ENCODE peak calls at places on chromosomes 6 and 20, in nine cellular contexts. T is choroid plexus epithelial cell, M is adrenal gland, L is mesenchymal stem cell, C is tibial artery, E is MM.1S, N is BJ, A is psoas muscle, S is brain microvascular endothelial cell. U is an unnamed sample.

GRCh38 chr6:155939253-155939652 is 483.6 kb upstream of the NOX3 start:
- DNase-seq in C (no peak), L (no peak), E (no peak), A (no peak), S (no peak), M (no peak), N (no peak), T (no peak), U (no peak)

GRCh38 chr20:62055106-62055861 is 10.4 kb downstream of the TAF4 start:
- DNase-seq in L (no peak), C (no peak), S (no peak), E (no peak), T (no peak), N (no peak), M (no peak), A (no peak), U (no peak)

GRCh38 chr6:34053721-34054120 is 92.2 kb downstream of the GRM4 start:
- DNase-seq in M (no peak), T (no peak), A (no peak), C (no peak), N (no peak), E (no peak), L (no peak), S (no peak), U (no peak)

GRCh38 chr6:9467746-9468145 is 947.1 kb downstream of the TFAP2A start:
- DNase-seq in T (peak), N (peak), A (no peak), E (no peak), M (no peak), C (no peak), S (peak), L (peak), U (peak)

GRCh38 chr6:114941078-114941477 is 598.3 kb upstream of the HS3ST5 start:
- DNase-seq in L (no peak), N (no peak), C (no peak), T (no peak), S (no peak), A (no peak), E (no peak), M (no peak), U (no peak)

GRCh38 chr6:169803816-169804340 is 52.5 kb downstream of the ERMARD start:
- DNase-seq in L (no peak), M (no peak), T (no peak), A (no peak), C (no peak), E (no peak), S (no peak), N (no peak), U (no peak)

GRCh38 chr6:7260291-7261029 is 52.5 kb downstream of the SSR1 start:
- DNase-seq in T (no peak), S (no peak), L (no peak), N (no peak), M (no peak), E (no peak), A (no peak), C (peak), U (no peak)

GRCh38 chr20:14374191-14374590 is 36.8 kb upstream of the FLRT3 start:
- DNase-seq in T (no peak), S (no peak), A (no peak), N (no peak), L (no peak), E (no peak), M (no peak), C (no peak), U (no peak)

GRCh38 chr6:33277663-33278391 is 904 bp downstream of the B3GALT4 start:
- DNase-seq in E (no peak), M (no peak), N (no peak), S (no peak), C (no peak), A (no peak), T (no peak), L (no peak), U (no peak)

GRCh38 chr6:41502607-41503434 is 43.4 kb upstream of the FOXP4 start:
- DNase-seq in T (peak), E (no peak), C (peak), N (no peak), M (no peak), A (peak), S (no peak), L (peak), U (no peak)

DNA sequence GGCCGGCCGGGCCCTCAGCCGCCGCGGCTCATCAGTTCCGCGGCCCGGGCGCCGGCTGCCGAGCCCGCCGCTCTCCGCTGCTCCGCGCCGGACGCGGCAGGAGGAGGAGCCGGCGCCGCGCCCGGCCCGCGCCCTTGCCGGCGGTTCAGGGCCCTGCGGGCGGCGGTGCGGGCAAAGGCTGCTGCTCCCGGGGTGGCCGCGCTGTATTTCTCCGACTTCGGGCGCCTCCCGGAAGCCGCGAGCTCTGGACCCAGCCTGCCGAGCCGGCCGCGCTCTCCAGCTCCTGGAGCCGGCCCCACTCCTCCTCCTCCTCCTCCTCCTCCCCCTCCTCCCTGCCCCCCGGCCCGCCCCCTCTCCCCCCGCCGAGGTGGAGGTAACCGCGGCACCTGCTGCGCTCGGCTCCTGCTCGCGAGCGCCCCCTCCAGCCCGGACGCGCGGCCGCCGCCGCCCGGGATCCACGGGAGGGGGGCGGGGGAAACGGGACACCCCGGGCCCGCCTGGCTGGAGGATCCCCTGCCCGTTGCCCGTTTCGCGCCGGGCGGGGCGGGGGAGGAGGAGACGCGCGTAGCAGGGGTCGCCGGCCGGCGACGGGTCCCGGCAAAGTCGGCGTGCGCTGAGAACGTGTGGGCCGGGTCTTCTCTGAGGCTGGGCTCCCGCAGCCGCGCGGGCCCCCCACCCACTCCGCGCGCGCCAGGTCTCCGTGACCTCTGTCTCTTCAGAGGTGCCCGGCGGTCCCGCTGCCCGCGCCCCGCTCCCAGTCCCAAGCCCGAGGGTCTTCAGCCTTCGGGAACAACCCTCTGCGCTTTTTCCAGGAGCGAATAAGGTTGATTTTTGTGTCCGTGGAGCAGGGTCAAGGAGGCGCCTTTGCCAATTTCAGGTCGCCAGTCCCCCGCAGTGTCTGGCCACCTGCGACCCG is at the start of gene SLC22A23:
- DNase-seq in L (no peak), C (peak), N (no peak), E (peak), S (no peak), T (peak), A (peak), M (peak), U (no peak)
- H3K4me3 ChIP-seq in L (peak), C (peak), N (peak), E (peak), S (peak), T (peak), A (peak), M (peak), U (peak)

GRCh38 chr20:5544175-5544574 is 206.0 kb upstream of the SHLD1 start:
- DNase-seq in L (no peak), M (no peak), T (no peak), E (no peak), S (no peak), N (no peak), C (no peak), A (no peak), U (no peak)
- H3K4me3 ChIP-seq in L (no peak), M (no peak), T (no peak), E (no peak), S (no peak), N (no peak), C (no peak), A (no peak), U (no peak)

GRCh38 chr20:23047001-23047737 is 2.3 kb downstream of the THBD start:
- DNase-seq in E (no peak), L (no peak), S (no peak), A (no peak), C (no peak), T (no peak), M (no peak), N (no peak), U (no peak)

GRCh38 chr20:23046431-23046830 is 3.0 kb downstream of the THBD start:
- DNase-seq in E (no peak), L (no peak), S (no peak), A (no peak), C (no peak), N (no peak), T (no peak), M (no peak), U (no peak)

GRCh38 chr20:23049201-23049932 is at the start of gene THBD:
- DNase-seq in N (no peak), S (peak), M (peak), C (peak), L (peak), T (peak), A (peak), E (no peak), U (no peak)

GRCh38 chr20:23048283-23049200 is 930 bp downstream of the THBD start:
- DNase-seq in M (peak), L (peak), S (no peak), T (peak), C (peak), E (no peak), A (peak), N (no peak), U (no peak)

GRCh38 chr20:23047738-23048214 is 1.7 kb downstream of the THBD start:
- DNase-seq in N (no peak), L (no peak), M (no peak), S (no peak), T (no peak), E (no peak), A (peak), C (no peak), U (no peak)
- H3K4me3 ChIP-seq in N (no peak), L (no peak), M (peak), S (peak), T (peak), E (no peak), A (peak), C (peak), U (peak)

GRCh38 chr6:42961020-42961470 is 491 bp downstream of the GNMT start:
- DNase-seq in N (no peak), E (no peak), L (no peak), A (no peak), C (no peak), S (no peak), T (no peak), M (no peak), U (no peak)
- H3K4me3 ChIP-seq in N (peak), E (peak), L (peak), A (peak), C (peak), S (peak), T (peak), M (peak), U (peak)

DNA sequence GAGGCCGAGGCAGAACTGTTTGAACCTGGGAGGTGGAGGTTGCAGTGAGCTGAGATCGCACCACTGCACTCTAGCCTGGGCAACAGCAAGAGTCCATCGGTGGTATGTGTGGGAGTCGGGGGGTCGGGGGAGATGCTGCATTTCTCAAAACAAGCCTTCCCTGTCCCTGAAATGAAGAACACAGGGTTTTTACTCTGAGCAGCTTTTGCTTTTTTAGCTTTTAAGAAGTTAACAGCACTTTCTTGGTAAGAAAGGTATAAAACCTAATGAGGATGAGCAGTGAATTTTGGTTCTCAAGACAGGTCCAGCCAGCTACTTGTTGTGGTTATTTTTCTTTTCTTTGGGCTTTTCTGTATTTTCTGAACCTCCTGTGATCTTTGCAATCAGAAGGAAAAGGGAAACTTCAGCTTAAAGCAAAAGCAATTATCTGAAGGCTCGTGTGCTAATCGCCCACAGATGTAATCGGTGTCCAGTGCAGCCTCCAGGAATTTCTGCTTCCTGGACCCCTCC is 3.7 kb downstream of the RPL10A start:
- DNase-seq in C (no peak), N (no peak), A (no peak), T (no peak), M (no peak), L (no peak), S (no peak), E (no peak), U (no peak)
- H3K4me3 ChIP-seq in C (no peak), N (no peak), A (no peak), T (no peak), M (no peak), L (no peak), S (no peak), E (no peak), U (no peak)

DNA sequence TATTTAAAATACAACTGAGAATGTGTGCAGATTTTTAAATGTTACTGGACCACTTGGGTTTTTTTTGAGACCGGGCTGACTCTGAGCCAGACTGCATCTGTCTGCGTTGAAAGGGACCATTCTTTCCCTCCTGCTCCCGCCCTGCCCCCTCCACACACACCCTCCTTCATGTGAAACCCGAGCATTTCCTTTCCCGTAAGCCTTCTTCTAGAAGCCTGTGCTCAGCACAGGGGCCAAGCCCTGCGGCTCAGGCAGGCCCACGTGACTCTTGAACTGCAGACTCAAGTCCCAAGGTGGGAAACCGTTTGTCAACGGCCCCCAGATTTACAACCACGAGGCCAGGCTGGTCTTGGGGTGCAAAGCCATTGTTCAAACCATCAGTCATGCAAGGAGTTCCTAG is 82.6 kb upstream of the FOXC1 start:
- DNase-seq in C (no peak), A (peak), L (no peak), T (peak), E (peak), N (no peak), S (peak), M (no peak), U (peak)
- H3K4me3 ChIP-seq in C (peak), A (peak), L (no peak), T (no peak), E (no peak), N (no peak), S (no peak), M (no peak), U (no peak)

GRCh38 chr6:13447949-13448724 is 39.3 kb downstream of the GFOD1 start:
- DNase-seq in M (no peak), C (peak), L (no peak), A (no peak), E (no peak), S (no peak), N (no peak), T (no peak), U (no peak)
- H3K4me3 ChIP-seq in M (no peak), C (no peak), L (no peak), A (no peak), E (no peak), S (no peak), N (no peak), T (no peak), U (no peak)

DNA sequence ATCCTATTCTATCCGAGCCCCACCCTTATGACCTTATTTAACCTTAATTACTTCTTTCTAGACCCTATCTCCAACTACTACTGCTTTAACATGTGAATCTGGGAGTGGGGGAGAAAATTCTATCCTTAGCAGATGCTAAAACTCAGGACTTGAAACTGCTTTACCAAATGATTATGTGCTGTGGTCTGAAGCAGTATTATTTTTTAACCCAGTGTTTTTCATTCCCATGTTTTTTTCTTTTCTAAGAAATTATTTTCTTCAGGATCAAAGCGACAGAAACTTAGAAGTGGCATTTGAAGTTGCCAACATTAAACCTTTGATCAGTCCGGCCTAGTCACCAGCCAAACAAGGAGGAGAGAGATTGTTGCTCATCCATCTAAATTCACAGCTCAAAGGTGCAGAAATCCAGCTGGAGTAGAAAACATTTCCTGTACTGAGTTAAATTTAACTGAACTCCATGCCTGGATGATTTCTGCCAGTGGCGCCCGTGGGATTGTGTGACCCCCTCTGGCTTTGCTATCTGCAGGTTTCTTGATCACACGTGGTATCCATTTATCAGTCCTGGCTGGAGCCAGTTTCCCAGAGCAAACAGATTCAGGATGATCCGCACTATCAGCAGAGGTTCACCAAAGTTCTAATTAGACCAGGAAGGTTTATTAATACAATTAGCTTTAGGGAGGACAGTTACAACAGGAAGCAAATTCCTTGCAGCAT is 300.5 kb downstream of the PLCB1 start:
- DNase-seq in M (no peak), E (no peak), T (peak), C (no peak), S (no peak), N (no peak), L (no peak), A (no peak), U (no peak)
- H3K4me3 ChIP-seq in M (no peak), E (no peak), T (no peak), C (no peak), S (no peak), N (no peak), L (no peak), A (no peak), U (no peak)

GRCh38 chr6:10598084-10598960 is 77.2 kb downstream of the GCNT2 start:
- DNase-seq in M (no peak), C (no peak), E (no peak), N (no peak), L (no peak), T (no peak), A (no peak), S (no peak), U (no peak)

GRCh38 chr6:10597499-10598001 is 76.4 kb downstream of the GCNT2 start:
- DNase-seq in T (no peak), C (no peak), S (no peak), L (no peak), N (no peak), A (no peak), M (no peak), E (no peak), U (no peak)

GRCh38 chr6:10609038-10609437 is 85.4 kb downstream of the C6orf52 start:
- DNase-seq in E (no peak), T (no peak), C (no peak), S (no peak), M (no peak), N (no peak), A (no peak), L (no peak), U (no peak)

GRCh38 chr6:10599046-10599445 is 77.9 kb downstream of the GCNT2 start:
- DNase-seq in S (no peak), E (no peak), C (no peak), T (no peak), N (no peak), A (no peak), L (no peak), M (no peak), U (no peak)

GRCh38 chr6:10603265-10603664 is 82.1 kb downstream of the GCNT2 start:
- DNase-seq in T (no peak), L (no peak), E (no peak), A (no peak), S (no peak), N (no peak), C (no peak), M (no peak), U (no peak)
- H3K4me3 ChIP-seq in T (no peak), L (no peak), E (no peak), A (no peak), S (no peak), N (no peak), C (no peak), M (no peak), U (no peak)

GRCh38 chr6:148509789-148510581 is 167.3 kb downstream of the SASH1 start:
- DNase-seq in A (peak), L (peak), M (no peak), C (peak), N (peak), T (peak), S (peak), E (peak), U (peak)
- H3K4me3 ChIP-seq in A (peak), L (no peak), M (peak), C (peak), N (peak), T (peak), S (peak), E (no peak), U (peak)

U was measured in skeletal muscle cell.